ENCODE peak calls at places on chromosomes 1 and 21, in five cellular contexts. N, E, Z, W and J are unnamed samples. For H3K4me1, the result is how much of the 10 kb centered on the place peaks cover.

GRCh38 chr1:151537112-151537511 is 3.0 kb upstream of the TUFT1 start:
- DNase-seq in N (no peak), E (no peak), Z (peak), W (no peak), J (no peak)

GRCh38 chr1:46461809-46462448 is 27.7 kb upstream of the DMBX1 start:
- DNase-seq in N (no peak), E (no peak), Z (peak), W (no peak), J (no peak)

GRCh38 chr1:206606867-206607266 is 5.4 kb downstream of the EIF2D start:
- DNase-seq in N (no peak), E (no peak), Z (peak), W (no peak), J (no peak)

GRCh38 chr1:6599141-6599975 is 3.3 kb downstream of the KLHL21 start:
- DNase-seq in N (no peak), E (peak), Z (peak), W (no peak), J (no peak)

GRCh38 chr1:154807048-154807591 is 63.0 kb downstream of the KCNN3 start:
- DNase-seq in N (no peak), E (no peak), Z (no peak), W (no peak), J (no peak)

GRCh38 chr21:45543371-45543709 is 1.1 kb upstream of the SLC19A1 start:
- DNase-seq in N (no peak), E (no peak), Z (no peak), W (peak), J (peak)

GRCh38 chr21:15443740-15444117 is 286.1 kb upstream of the USP25 start:
- DNase-seq in N (no peak), E (no peak), Z (no peak), W (no peak), J (no peak)

GRCh38 chr21:16071082-16071481 is 341.3 kb downstream of the USP25 start:
- DNase-seq in N (peak), E (no peak), Z (no peak), W (peak), J (no peak)

GRCh38 chr21:42456457-42456856 is 39.6 kb downstream of the RSPH1 start:
- DNase-seq in N (no peak), E (no peak), Z (peak), W (no peak), J (no peak)

GRCh38 chr1:205774277-205775014 is 836 bp downstream of the RAB29 start:
- DNase-seq in N (no peak), E (no peak), Z (no peak), W (no peak), J (peak)

GRCh38 chr1:206083750-206084149 is 30.8 kb downstream of the RHEX start:
- DNase-seq in N (no peak), E (no peak), Z (no peak), W (no peak), J (no peak)

GRCh38 chr1:62342270-62342669 is 23.0 kb upstream of the KANK4 start:
- DNase-seq in N (no peak), E (no peak), Z (no peak), W (no peak), J (no peak)

GRCh38 chr1:202810193-202810614 is 550 bp upstream of the PCAT6 start:
- DNase-seq in N (peak), E (no peak), Z (no peak), W (no peak), J (no peak)

GRCh38 chr21:45859041-45859761 is 122.4 kb upstream of the COL6A1 start:
- DNase-seq in N (no peak), E (no peak), Z (no peak), W (no peak), J (no peak)

GRCh38 chr1:230750576-230750975 is 3.4 kb downstream of the CAPN9 start:
- DNase-seq in N (no peak), E (no peak), Z (peak), W (no peak), J (no peak)

GRCh38 chr1:63864224-63864623 is 90.4 kb downstream of the ROR1 start:
- DNase-seq in N (no peak), E (no peak), Z (peak), W (no peak), J (no peak)

GRCh38 chr1:63698001-63698838 is 75.6 kb upstream of the ROR1 start:
- DNase-seq in N (no peak), E (no peak), Z (no peak), W (peak), J (peak)

GRCh38 chr1:104460880-104461279 is 711.2 kb downstream of the AMY1C start:
- DNase-seq in N (no peak), E (no peak), Z (no peak), W (no peak), J (no peak)

GRCh38 chr1:86992790-86993189 is 78.4 kb downstream of the HS2ST1 start:
- DNase-seq in N (no peak), E (no peak), Z (peak), W (no peak), J (no peak)

GRCh38 chr1:116722016-116722838 is 32.0 kb upstream of the CD2 start:
- DNase-seq in N (no peak), E (no peak), Z (peak), W (no peak), J (no peak)

GRCh38 chr1:12174789-12175455 is 8.1 kb downstream of the TNFRSF1B start:
- DNase-seq in N (no peak), E (peak), Z (no peak), W (peak), J (no peak)

GRCh38 chr1:213055767-213056166 is 4.7 kb downstream of the RPS6KC1 start:
- DNase-seq in N (no peak), E (no peak), Z (no peak), W (no peak), J (no peak)

GRCh38 chr1:58814251-58815068 is 30.6 kb upstream of the JUN start:
- DNase-seq in N (peak), E (peak), Z (peak), W (peak), J (peak)

GRCh38 chr1:97364086-97364485 is 556.7 kb downstream of the DPYD start:
- DNase-seq in N (no peak), E (no peak), Z (peak), W (no peak), J (no peak)

GRCh38 chr1:46630719-46631118 is 14.1 kb upstream of the MOB3C start:
- DNase-seq in N (no peak), E (no peak), Z (peak), W (no peak), J (no peak)

GRCh38 chr1:210937846-210938245 is 196.1 kb downstream of the KCNH1 start:
- DNase-seq in N (no peak), E (no peak), Z (no peak), W (no peak), J (no peak)

GRCh38 chr1:241817331-241817792 is 30.6 kb upstream of the EXO1 start:
- DNase-seq in N (no peak), E (no peak), Z (peak), W (no peak), J (no peak)

GRCh38 chr1:2819429-2819828 is 17.9 kb upstream of the TTC34 start:
- DNase-seq in N (no peak), E (peak), Z (no peak), W (no peak), J (no peak)

GRCh38 chr1:36099681-36100341 is 11.1 kb downstream of the ADPRS start:
- DNase-seq in N (peak), E (peak), Z (peak), W (peak), J (peak)

GRCh38 chr21:44778983-44779382 is 22.6 kb downstream of the UBE2G2 start:
- DNase-seq in N (no peak), E (no peak), Z (no peak), W (no peak), J (no peak)

GRCh38 chr1:9539829-9540550 is 725 bp downstream of the SLC25A33 start:
- DNase-seq in N (peak), E (peak), Z (peak), W (peak), J (peak)

GRCh38 chr1:202770135-202770534 is 38.1 kb downstream of the KDM5B start:
- DNase-seq in N (no peak), E (no peak), Z (no peak), W (no peak), J (no peak)

GRCh38 chr1:23194119-23194984 is 22.9 kb downstream of the HTR1D start:
- DNase-seq in N (no peak), E (no peak), Z (peak), W (no peak), J (no peak)

GRCh38 chr1:184792450-184792969 is 37.9 kb upstream of the EDEM3 start:
- DNase-seq in N (peak), E (peak), Z (peak), W (peak), J (peak)

GRCh38 chr1:95023399-95024050 is 49.2 kb downstream of the ALG14 start:
- DNase-seq in N (no peak), E (no peak), Z (peak), W (peak), J (no peak)

GRCh38 chr1:66282343-66282852 is 251.6 kb upstream of the SGIP1 start:
- DNase-seq in N (no peak), E (no peak), Z (peak), W (no peak), J (no peak)

GRCh38 chr1:216566809-216567208 is 143.6 kb upstream of the USH2A start:
- DNase-seq in N (no peak), E (no peak), Z (peak), W (no peak), J (no peak)

DNA sequence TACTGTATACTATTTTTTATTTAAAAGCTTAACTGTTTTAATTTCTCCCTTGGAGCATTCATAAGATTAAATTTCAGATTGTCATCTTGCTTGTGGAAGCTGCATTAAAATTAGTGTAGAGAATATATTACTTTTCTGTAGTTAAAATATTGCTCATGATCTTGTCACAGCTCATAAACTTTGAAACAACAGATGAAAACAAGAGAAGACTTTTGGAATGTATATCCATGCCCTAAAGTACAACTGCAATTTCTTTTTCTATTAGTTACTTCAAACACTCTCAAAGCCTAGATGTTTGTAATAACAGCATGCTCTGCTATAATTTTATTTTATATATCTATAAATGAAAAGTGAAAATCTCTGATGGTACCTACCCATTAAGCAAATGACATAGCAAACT is 155.9 kb downstream of the COL11A1 start:
- DNase-seq in N (no peak), E (no peak), Z (no peak), W (no peak), J (no peak)
- H3K4me1 ChIP-seq in N (under half), E (under half), Z (under half), W (under half), J (under half)

GRCh38 chr1:37456614-37457013 is 17.8 kb upstream of the ZC3H12A start:
- DNase-seq in N (no peak), E (no peak), Z (no peak), W (no peak), J (no peak)

GRCh38 chr1:37452416-37452815 is 22.0 kb upstream of the ZC3H12A start:
- DNase-seq in N (no peak), E (no peak), Z (no peak), W (no peak), J (no peak)

GRCh38 chr1:37453647-37454046 is 20.7 kb upstream of the ZC3H12A start:
- DNase-seq in N (no peak), E (no peak), Z (no peak), W (no peak), J (no peak)

GRCh38 chr1:37458551-37458950 is 15.8 kb upstream of the ZC3H12A start:
- DNase-seq in N (no peak), E (no peak), Z (peak), W (no peak), J (no peak)

DNA sequence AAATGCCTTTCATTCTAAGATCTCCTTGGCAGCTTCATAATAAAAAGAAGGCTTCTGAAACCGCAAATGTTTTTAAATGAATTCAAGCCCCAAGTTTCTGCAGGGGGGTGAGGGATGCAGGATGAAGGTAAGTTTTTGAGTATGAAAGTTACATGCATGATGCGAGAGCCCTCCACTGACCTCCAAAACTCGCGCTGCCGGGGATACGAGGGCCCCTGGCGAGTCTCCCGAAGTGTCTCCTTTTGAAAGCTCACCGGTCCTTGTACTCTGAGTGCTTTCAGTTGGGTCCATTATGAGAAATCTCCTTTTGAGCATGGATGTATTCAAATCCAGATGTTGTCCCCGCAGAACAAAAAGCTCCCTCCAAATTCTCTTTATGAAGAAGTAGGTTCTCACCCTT is 18.9 kb upstream of the ZC3H12A start:
- DNase-seq in N (no peak), E (no peak), Z (no peak), W (no peak), J (no peak)
- H3K4me3 ChIP-seq in N (no peak), E (peak), Z (no peak), W (no peak), J (no peak)

GRCh38 chr1:42765832-42766722 is 751 bp downstream of the P3H1 start:
- DNase-seq in N (peak), E (no peak), Z (peak), W (peak), J (peak)
- H3K4me1 ChIP-seq in N (under half), E (under half), Z (under half), W (under half), J (under half)

GRCh38 chr1:162397039-162397448 is 14.9 kb downstream of the SH2D1B start:
- DNase-seq in N (peak), E (no peak), Z (no peak), W (no peak), J (no peak)

GRCh38 chr1:162397943-162398560 is 13.9 kb downstream of the SH2D1B start:
- DNase-seq in N (no peak), E (no peak), Z (no peak), W (no peak), J (no peak)

GRCh38 chr1:162404550-162405160 is 7.3 kb downstream of the SH2D1B start:
- DNase-seq in N (no peak), E (no peak), Z (peak), W (no peak), J (no peak)

GRCh38 chr1:162398999-162399580 is 12.8 kb downstream of the SH2D1B start:
- DNase-seq in N (no peak), E (no peak), Z (no peak), W (no peak), J (no peak)

DNA sequence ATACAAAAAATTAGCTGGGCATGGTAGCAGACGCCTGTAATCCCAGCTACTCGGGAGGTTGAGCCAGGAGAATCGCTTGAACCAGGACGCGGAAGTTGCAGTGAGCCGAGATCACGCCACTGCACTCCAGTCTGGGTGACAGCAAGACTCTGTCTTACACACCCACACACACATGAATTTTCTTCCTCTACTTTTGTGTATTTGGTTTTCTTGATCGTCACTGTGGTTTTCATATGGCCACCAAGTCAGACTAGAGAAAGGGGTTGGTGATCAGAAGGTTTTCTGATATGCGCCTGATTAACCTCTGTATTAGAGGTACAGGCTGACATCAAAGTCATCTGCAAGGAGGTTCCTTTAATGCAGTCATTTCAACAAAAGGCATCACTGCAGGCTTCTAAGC is 11.1 kb downstream of the SH2D1B start:
- DNase-seq in N (no peak), E (no peak), Z (no peak), W (no peak), J (no peak)
- H3K4me3 ChIP-seq in N (no peak), E (no peak), Z (no peak), W (no peak), J (no peak)